ENCODE peak calls at places on chromosomes 6 and 20, in four cellular contexts. One of them, this sample, is unnamed.

GRCh38 chr6:447381-448165 is 56.0 kb downstream of the IRF4 start:
- DNase-seq in body of pancreas: no peak
- DNase-seq in IMR-90: no peak
- DNase-seq in A549: no peak
- DNase-seq in this sample: no peak

GRCh38 chr6:41647061-41647511 is 8.8 kb downstream of the MDFI start:
- DNase-seq in body of pancreas: no peak
- DNase-seq in IMR-90: no peak
- DNase-seq in A549: no peak
- DNase-seq in this sample: peak; percentile 26

GRCh38 chr6:13280253-13280652 is 48.1 kb downstream of the TBC1D7 start:
- DNase-seq in IMR-90: no peak
- DNase-seq in body of pancreas: no peak
- DNase-seq in A549: no peak
- DNase-seq in this sample: no peak

GRCh38 chr20:58523916-58524315 is 8.7 kb upstream of the APCDD1L start:
- DNase-seq in A549: no peak
- DNase-seq in body of pancreas: no peak
- DNase-seq in IMR-90: peak; percentile 49
- DNase-seq in this sample: peak; percentile 73

GRCh38 chr6:157912326-157912725 is 69.3 kb upstream of the SYNJ2 start:
- DNase-seq in A549: no peak
- DNase-seq in IMR-90: peak; percentile 95
- DNase-seq in body of pancreas: no peak
- DNase-seq in this sample: peak; percentile 95

GRCh38 chr6:10658910-10659696 is 35.3 kb downstream of the C6orf52 start:
- DNase-seq in body of pancreas: no peak
- DNase-seq in IMR-90: no peak
- DNase-seq in A549: no peak
- DNase-seq in this sample: no peak

GRCh38 chr20:12395404-12396159 is 477.9 kb downstream of the BTBD3 start:
- DNase-seq in A549: no peak
- DNase-seq in IMR-90: no peak
- DNase-seq in body of pancreas: no peak
- DNase-seq in this sample: no peak

GRCh38 chr6:139588734-139589418 is 214.4 kb upstream of the CITED2 start:
- DNase-seq in body of pancreas: no peak
- DNase-seq in IMR-90: peak; percentile 94
- DNase-seq in A549: peak; percentile 38
- DNase-seq in this sample: peak; percentile 61

GRCh38 chr6:166483556-166484250 is 101.0 kb upstream of the MPC1 start:
- DNase-seq in IMR-90: no peak
- DNase-seq in body of pancreas: no peak
- DNase-seq in A549: no peak
- DNase-seq in this sample: no peak

GRCh38 chr20:57161478-57162194 is 104.8 kb downstream of the BMP7 start:
- DNase-seq in IMR-90: no peak
- DNase-seq in body of pancreas: no peak
- DNase-seq in A549: no peak
- DNase-seq in this sample: no peak

GRCh38 chr20:50322703-50323131 is 132.1 kb downstream of the CEBPB start:
- DNase-seq in IMR-90: no peak
- DNase-seq in body of pancreas: no peak
- DNase-seq in A549: no peak
- DNase-seq in this sample: no peak

GRCh38 chr6:73515204-73516101 is 5.4 kb downstream of the EEF1A1 start:
- DNase-seq in IMR-90: peak; percentile 88
- DNase-seq in A549: peak; percentile 80
- DNase-seq in body of pancreas: peak; percentile 71
- DNase-seq in this sample: peak; percentile 86

GRCh38 chr6:138036955-138037592 is 70.1 kb downstream of the PERP start:
- DNase-seq in IMR-90: peak; percentile 12
- DNase-seq in A549: no peak
- DNase-seq in body of pancreas: no peak
- DNase-seq in this sample: peak; percentile 7

GRCh38 chr6:42727084-42727601 is 4.7 kb upstream of the PRPH2 start:
- DNase-seq in body of pancreas: peak; percentile 26
- DNase-seq in IMR-90: peak; percentile 21
- DNase-seq in A549: no peak
- DNase-seq in this sample: no peak

GRCh38 chr20:32893878-32894483 is 35.3 kb downstream of the EFCAB8 start:
- DNase-seq in IMR-90: peak; percentile 16
- DNase-seq in A549: peak; percentile 57
- DNase-seq in body of pancreas: peak; percentile 10
- DNase-seq in this sample: peak; percentile 3

GRCh38 chr6:109816452-109817374 is 125.6 kb downstream of the FIG4 start:
- DNase-seq in IMR-90: no peak
- DNase-seq in body of pancreas: peak; percentile 47
- DNase-seq in A549: no peak
- DNase-seq in this sample: no peak

GRCh38 chr6:71047401-71047800 is 90.5 kb upstream of the B3GAT2 start:
- DNase-seq in IMR-90: no peak
- DNase-seq in body of pancreas: no peak
- DNase-seq in A549: no peak
- DNase-seq in this sample: no peak

GRCh38 chr6:44511126-44511525 is 123.6 kb downstream of the CDC5L start:
- DNase-seq in IMR-90: no peak
- DNase-seq in body of pancreas: no peak
- DNase-seq in A549: no peak
- DNase-seq in this sample: no peak

GRCh38 chr6:34236423-34237315 is at the start of gene HMGA1:
- DNase-seq in A549: peak; percentile 90
- DNase-seq in body of pancreas: peak; percentile 91
- DNase-seq in IMR-90: peak; percentile 86
- DNase-seq in this sample: peak; percentile 89

GRCh38 chr6:46979206-46979605 is 57.5 kb upstream of the ADGRF5 start:
- DNase-seq in body of pancreas: no peak
- DNase-seq in A549: no peak
- DNase-seq in IMR-90: no peak
- DNase-seq in this sample: no peak

GRCh38 chr20:43583982-43584432 is 6.7 kb upstream of the IFT52 start:
- DNase-seq in IMR-90: peak; percentile 97
- DNase-seq in A549: no peak
- DNase-seq in body of pancreas: peak; percentile 91
- DNase-seq in this sample: peak; percentile 96

GRCh38 chr6:34018961-34019606 is 126.8 kb downstream of the GRM4 start:
- DNase-seq in IMR-90: no peak
- DNase-seq in A549: no peak
- DNase-seq in body of pancreas: no peak
- DNase-seq in this sample: no peak

GRCh38 chr6:18389479-18389878 is 2.3 kb downstream of the RNF144B start:
- DNase-seq in IMR-90: peak; percentile 48
- DNase-seq in A549: no peak
- DNase-seq in body of pancreas: no peak
- DNase-seq in this sample: peak; percentile 34

GRCh38 chr20:33650753-33651561 is 11.2 kb upstream of the C20orf144 start:
- DNase-seq in IMR-90: no peak
- DNase-seq in A549: no peak
- DNase-seq in body of pancreas: peak; percentile 32
- DNase-seq in this sample: no peak

GRCh38 chr20:58148891-58149290 is 79.6 kb downstream of the ANKRD60 start:
- DNase-seq in body of pancreas: peak; percentile 31
- DNase-seq in IMR-90: no peak
- DNase-seq in A549: no peak
- DNase-seq in this sample: no peak

GRCh38 chr20:23603321-23603720 is 2.4 kb downstream of the CST9 start:
- DNase-seq in IMR-90: no peak
- DNase-seq in body of pancreas: no peak
- DNase-seq in A549: no peak
- DNase-seq in this sample: no peak
- TF ChIP-seq CTCF in IMR-90: no peak
- TF ChIP-seq CTCF in body of pancreas: no peak
- TF ChIP-seq CTCF in A549: no peak
- TF ChIP-seq CTCF in this sample: no peak

DNA sequence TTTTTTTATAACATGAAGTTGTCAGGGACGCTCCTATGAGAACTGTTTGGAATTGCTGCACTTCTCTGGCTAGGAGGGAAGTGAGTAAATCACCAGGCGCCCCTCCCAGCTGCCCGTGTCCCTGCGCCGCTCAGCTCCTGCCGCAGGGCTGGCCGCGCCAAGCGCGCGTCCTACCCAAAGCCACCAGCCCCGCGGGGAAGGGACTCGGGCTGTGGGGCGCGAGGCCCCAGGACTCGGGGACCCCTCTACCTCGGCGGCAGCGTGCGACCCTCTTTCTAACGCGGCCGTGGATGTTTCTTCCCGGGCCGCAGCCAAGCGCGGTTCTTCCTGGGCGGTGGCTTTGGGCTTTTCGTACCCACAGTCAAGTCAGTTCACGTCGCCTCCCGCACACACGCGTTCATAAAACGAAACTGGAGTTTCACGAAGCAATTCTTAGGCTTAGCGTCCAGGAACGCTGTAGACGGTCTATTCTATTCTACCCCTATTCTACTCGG is 15.2 kb downstream of the FOXC1 start:
- DNase-seq in body of pancreas: no peak
- DNase-seq in IMR-90: peak; percentile 62
- DNase-seq in A549: no peak
- DNase-seq in this sample: no peak
- H3K4me3 ChIP-seq in body of pancreas: no peak overlapping the region
- H3K4me3 ChIP-seq in IMR-90: peak overlapping the region; percentile 67
- H3K4me3 ChIP-seq in A549: peak overlapping the region; percentile 46
- H3K4me3 ChIP-seq in this sample: peak overlapping the region; percentile 49

GRCh38 chr6:111478749-111479148 is 4.3 kb downstream of the REV3L start:
- DNase-seq in IMR-90: peak; percentile 72
- DNase-seq in A549: peak; percentile 60
- DNase-seq in body of pancreas: no peak
- DNase-seq in this sample: peak; percentile 79
- TF ChIP-seq CTCF in IMR-90: peak; percentile 59
- TF ChIP-seq CTCF in A549: peak; percentile 49
- TF ChIP-seq CTCF in body of pancreas: peak; percentile 12
- TF ChIP-seq CTCF in this sample: peak; percentile 50

GRCh38 chr6:37867756-37868446 is 48.4 kb downstream of the ZFAND3 start:
- DNase-seq in A549: no peak
- DNase-seq in body of pancreas: no peak
- DNase-seq in IMR-90: no peak
- DNase-seq in this sample: no peak
- H3K4me3 ChIP-seq in A549: no peak overlapping the region
- H3K4me3 ChIP-seq in body of pancreas: no peak overlapping the region
- H3K4me3 ChIP-seq in IMR-90: no peak overlapping the region
- H3K4me3 ChIP-seq in this sample: no peak overlapping the region

DNA sequence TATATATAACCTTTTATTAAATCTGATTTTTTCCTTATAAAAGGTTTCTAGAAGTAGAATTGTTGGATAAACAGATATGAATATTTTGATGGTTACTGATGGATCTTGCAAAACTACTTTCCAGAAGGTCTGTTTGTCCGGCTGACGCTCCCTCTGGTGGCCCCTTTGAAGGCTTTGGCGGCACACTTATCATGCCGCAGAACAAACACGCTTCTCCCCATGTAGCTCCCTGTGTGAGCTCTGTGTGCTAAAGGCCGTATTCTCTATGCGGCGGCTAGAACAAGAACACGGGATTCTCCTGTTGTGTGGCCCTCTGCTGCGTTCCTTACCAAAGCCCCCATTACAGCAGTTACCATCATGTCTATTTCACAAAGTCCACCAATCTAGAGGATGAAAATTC is 30.0 kb downstream of the PPP1R3G start:
- DNase-seq in IMR-90: peak; percentile 31
- DNase-seq in A549: peak; percentile 59
- DNase-seq in body of pancreas: no peak
- DNase-seq in this sample: peak; percentile 74
- TF ChIP-seq CTCF in IMR-90: peak; percentile 21
- TF ChIP-seq CTCF in A549: peak; percentile 39
- TF ChIP-seq CTCF in body of pancreas: no peak
- TF ChIP-seq CTCF in this sample: peak; percentile 68

DNA sequence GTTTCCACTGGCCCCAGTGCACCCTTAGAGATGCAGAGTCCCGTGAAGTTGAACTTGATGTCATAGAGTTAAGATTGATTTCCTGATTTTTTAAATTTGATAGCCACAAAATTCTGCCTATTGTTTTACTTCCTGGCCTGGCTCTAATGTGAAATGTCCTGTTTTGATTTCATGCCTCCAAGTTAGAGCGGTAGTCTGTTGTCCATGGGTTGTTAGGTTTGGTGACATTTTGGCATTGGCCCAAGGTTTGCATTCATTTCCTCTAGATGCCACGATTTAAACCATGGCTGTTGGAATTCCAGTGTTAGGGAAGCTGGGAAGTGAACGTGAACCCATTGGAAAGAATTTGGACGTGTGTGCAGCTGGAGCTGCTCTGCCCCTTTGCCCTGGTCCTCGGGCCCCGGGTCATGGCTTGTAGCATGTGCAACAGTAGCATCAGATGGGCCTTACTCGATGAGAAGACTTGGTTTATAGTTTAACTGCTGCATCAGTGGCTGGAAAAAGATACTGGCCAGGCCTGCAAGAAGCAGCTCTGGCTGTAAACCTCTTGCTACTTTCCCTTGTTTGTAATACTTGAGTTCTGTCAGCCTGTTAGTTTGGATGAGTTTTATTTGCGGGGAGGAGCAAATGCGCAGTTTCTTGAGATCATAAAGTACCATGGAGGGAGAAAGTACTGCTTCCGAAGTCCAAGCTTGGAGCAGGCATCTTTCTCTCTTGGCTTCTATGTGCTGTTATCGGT is 121.5 kb upstream of the CLDN20 start:
- DNase-seq in IMR-90: no peak
- DNase-seq in A549: no peak
- DNase-seq in body of pancreas: no peak
- DNase-seq in this sample: peak; percentile 19
- H3K4me3 ChIP-seq in IMR-90: no peak overlapping the region
- H3K4me3 ChIP-seq in A549: no peak overlapping the region
- H3K4me3 ChIP-seq in body of pancreas: no peak overlapping the region
- H3K4me3 ChIP-seq in this sample: no peak overlapping the region

This sample was measured in astrocyte of the spinal cord.